ENCODE peak calls at places on chromosomes 7 and 10, in five cellular contexts. Q is kidney epithelial cell, F is brain microvascular endothelial cell, D is heart left ventricle, L is fibroblast of pulmonary artery. N is an unnamed sample.
A peak's percentile ranks its signal among the peaks of the same experiment; 100 is the strongest.

GRCh38 chr10:93762979-93763391 is 5.2 kb downstream of the LGI1 start:
- DNase-seq in D (no peak), L (no peak), F (no peak), Q (no peak), N (no peak)

GRCh38 chr10:11864727-11865126 is 41.6 kb downstream of the PROSER2 start:
- DNase-seq in F (no peak), D (no peak), Q (no peak), L (no peak), N (no peak)

GRCh38 chr10:30529373-30529998 is 95.5 kb downstream of the MAP3K8 start:
- DNase-seq in Q (no peak), D (peak; percentile 77), F (no peak), L (no peak), N (no peak)

GRCh38 chr7:9657257-9657656 is 1223.8 kb downstream of the NXPH1 start:
- DNase-seq in D (no peak), L (no peak), F (no peak), Q (no peak), N (no peak)

GRCh38 chr7:67566101-67566500 is 569.5 kb downstream of the TYW1 start:
- DNase-seq in F (no peak), L (no peak), D (no peak), Q (no peak), N (no peak)

GRCh38 chr7:84025332-84025927 is 169.2 kb downstream of the SEMA3A start:
- DNase-seq in L (peak; percentile 86), F (peak; percentile 95), Q (peak; percentile 94), D (no peak), N (peak; percentile 99)

GRCh38 chr7:95335093-95335492 is 10.8 kb upstream of the PON1 start:
- DNase-seq in L (peak; percentile 59), Q (peak; percentile 51), F (peak; percentile 76), D (no peak), N (peak; percentile 92)

GRCh38 chr7:140003913-140004382 is 58.8 kb downstream of the PARP12 start:
- DNase-seq in F (peak; percentile 61), D (no peak), L (peak; percentile 84), Q (no peak), N (peak; percentile 26)

DNA sequence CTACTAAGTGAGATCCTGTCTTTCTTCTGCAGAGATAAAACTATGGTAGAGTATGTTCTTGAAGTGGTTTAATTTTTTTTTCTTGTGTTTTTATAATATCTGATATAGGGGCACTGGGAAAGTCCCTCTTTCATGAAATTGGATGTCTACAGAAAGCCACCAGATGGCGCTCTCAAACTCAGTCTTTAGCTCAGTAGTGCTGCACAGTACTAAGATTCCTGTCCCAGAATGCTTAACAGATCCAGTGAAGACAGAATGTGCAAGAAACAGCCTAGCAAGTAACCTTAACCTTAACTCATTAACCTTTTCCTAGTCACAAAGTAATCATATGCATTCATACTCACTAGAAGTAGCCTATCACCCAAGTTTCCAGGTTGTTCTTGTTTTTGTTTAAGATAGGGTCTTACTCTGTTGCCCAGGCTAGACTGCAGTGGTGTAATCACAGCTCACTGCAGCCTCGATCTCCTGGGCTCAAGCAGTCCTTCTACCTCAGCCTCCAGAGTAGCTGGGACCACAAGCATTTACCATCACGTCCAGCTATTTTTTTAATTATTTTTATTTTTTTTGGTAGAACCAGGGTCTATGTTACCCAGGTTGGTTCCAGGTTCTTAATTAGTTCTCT is 56.7 kb downstream of the IDE start:
- DNase-seq in F (peak; percentile 65), D (peak; percentile 55), Q (peak; percentile 23), L (peak; percentile 89), N (peak; percentile 50)
- TF ChIP-seq CTCF in F (peak; percentile 81), D (peak; percentile 75), Q (peak; percentile 72), L (peak; percentile 77), N (peak; percentile 84)

GRCh38 chr7:30630986-30631385 is 36.3 kb downstream of the GARS1 start:
- DNase-seq in L (no peak), F (no peak), Q (no peak), D (no peak), N (no peak)

GRCh38 chr7:30626984-30627383 is 32.3 kb downstream of the GARS1 start:
- DNase-seq in D (no peak), F (no peak), Q (no peak), L (no peak), N (no peak)

DNA sequence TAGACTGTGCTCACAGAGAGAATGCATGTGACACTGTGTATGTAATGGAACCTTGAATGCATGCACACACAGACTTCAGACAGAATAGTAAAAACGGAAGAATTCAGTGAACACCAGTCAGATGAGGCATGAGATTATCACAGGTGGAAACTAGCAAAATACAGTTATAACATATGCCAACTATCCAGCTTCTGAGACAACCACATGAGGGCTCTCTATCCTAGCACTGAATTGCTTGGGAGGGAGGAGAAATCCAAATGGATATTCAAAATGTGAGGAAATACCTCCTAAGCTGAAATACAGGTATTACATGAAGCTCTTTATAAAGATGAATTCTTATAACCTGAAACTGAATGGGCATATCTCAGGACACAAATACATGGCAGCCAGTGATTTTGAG is 30.6 kb downstream of the GARS1 start:
- DNase-seq in F (no peak), D (no peak), L (no peak), Q (no peak), N (no peak)
- TF ChIP-seq CTCF in F (no peak), D (peak; percentile 20), L (no peak), Q (no peak), N (no peak)

GRCh38 chr7:56063882-56064625 is at the start of gene SUMF2:
- DNase-seq in D (peak; percentile 96), L (peak; percentile 88), F (peak; percentile 74), Q (no peak), N (peak; percentile 61)
- TF ChIP-seq CTCF in D (peak; percentile 34), L (peak; percentile 5), F (peak; percentile 22), Q (no peak), N (no peak)

GRCh38 chr7:31633454-31633853 is 53.6 kb upstream of the PPP1R17 start:
- DNase-seq in L (no peak), F (no peak), Q (no peak), D (no peak), N (no peak)

DNA sequence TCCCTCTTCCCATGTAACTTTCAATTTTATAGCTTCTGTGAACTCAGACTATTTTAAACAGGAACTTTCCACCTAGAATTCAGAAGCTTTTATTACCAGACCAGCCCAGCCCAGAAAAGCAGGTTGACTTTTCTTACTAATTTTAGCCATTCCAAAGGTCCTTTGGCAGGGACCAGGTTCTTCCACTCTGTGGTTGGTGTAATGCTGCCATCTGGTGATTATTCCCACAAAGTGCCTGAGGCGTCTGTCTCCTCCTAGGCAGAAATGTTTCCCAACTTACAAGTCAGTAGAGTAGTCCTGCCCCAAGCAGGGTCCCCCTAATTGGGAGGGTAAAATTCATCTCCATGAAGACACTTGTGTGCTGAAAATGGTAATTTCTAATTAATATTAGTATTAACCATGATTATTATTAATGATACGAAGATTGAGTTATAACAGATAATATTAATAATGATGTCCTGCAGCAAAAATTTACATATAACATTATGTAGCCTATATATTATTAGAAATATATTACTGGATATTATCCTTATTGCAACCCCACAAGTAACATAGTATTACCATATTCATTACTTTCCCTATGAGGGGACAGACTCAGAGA is 53.0 kb upstream of the PPP1R17 start:
- DNase-seq in Q (peak; percentile 9), L (peak; percentile 60), D (peak; percentile 25), F (peak; percentile 47), N (peak; percentile 32)
- TF ChIP-seq CTCF in Q (peak; percentile 64), L (peak; percentile 57), D (peak; percentile 66), F (peak; percentile 72), N (peak; percentile 64)

GRCh38 chr10:63133056-63133786 is at the start of gene NRBF2:
- DNase-seq in Q (peak; percentile 97), F (peak; percentile 99), D (peak; percentile 99), L (peak; percentile 99), N (peak; percentile 96)
- TF ChIP-seq CTCF in Q (peak; percentile 50), F (peak; percentile 54), D (peak; percentile 19), L (no peak), N (no peak)

GRCh38 chr10:16809074-16809718 is 8.0 kb downstream of the RSU1 start:
- DNase-seq in Q (no peak), F (peak; percentile 66), D (peak; percentile 52), L (peak; percentile 68), N (no peak)
- TF ChIP-seq CTCF in Q (peak; percentile 40), F (peak; percentile 81), D (peak; percentile 58), L (peak; percentile 66), N (peak; percentile 46)

GRCh38 chr7:7931626-7932025 is 37.0 kb upstream of the GLCCI1 start:
- DNase-seq in F (no peak), Q (no peak), D (no peak), L (no peak), N (no peak)
- TF ChIP-seq CTCF in F (no peak), Q (no peak), D (no peak), L (no peak), N (no peak)

DNA sequence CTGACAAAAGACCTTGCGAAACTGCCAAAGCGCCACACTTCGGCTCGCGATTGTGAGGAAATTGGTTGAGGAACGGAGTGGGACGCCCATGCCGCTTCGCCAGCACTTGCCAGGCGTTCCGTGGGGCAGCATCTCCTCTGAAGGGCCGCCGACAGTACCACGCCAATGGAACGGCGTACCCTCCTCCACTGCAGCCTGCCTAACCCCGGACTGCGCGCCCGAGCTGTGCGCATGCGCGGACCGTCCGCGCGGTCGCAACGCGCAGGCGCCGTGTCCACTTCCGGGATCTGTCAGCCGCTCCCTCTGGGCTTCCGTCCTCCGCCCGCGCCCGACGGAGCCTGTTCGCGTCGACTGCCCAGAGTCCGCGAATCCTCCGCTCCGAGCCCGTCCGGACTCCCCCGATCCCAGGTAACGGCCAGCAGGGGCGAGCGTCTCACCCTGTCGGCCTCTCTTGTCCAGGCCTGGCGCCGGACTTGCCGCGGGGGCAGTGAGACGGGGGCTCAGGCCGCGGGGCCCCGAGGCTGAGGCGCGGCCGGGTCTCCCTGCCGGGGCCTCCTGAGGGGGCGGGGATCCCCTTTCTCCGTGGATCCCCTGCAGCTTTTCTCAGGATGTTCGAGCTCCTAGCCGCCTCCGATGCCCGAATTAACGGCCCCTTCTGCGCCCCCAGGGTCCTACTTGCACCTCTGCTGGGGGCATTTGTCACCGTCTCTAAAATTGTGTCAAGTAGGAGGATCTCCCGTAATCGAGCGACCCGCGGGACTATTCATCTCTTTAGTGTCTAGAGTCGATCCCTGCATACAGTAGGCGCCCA is at the start of gene ARPC1A:
- DNase-seq in Q (peak; percentile 75), L (peak; percentile 95), D (peak; percentile 94), F (peak; percentile 83), N (peak; percentile 81)
- TF ChIP-seq CTCF in Q (no peak), L (peak; percentile 17), D (no peak), F (peak; percentile 47), N (no peak)

DNA sequence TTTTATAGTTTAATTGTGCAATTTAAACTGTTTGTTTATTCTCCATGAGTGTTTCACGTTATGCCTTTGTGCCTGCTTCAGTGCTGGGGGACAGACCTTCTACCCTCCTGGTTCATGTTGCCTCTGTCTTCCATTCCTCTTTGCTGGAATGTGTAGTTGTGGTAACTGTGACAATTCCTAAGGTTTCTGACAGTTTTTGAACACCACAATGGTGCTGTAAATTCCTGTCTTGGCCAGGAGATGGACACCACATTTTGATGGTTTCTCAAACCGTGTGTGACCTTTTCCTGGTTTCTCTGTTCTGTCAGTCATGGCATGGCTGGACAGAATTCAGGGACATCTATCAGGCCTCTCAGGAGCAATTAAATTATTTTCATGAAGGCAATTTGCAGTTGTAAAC is 201.8 kb downstream of the BICC1 start:
- DNase-seq in Q (no peak), D (no peak), L (no peak), F (no peak), N (peak; percentile 38)
- TF ChIP-seq CTCF in Q (no peak), D (no peak), L (no peak), F (peak; percentile 17), N (no peak)